ENCODE peak calls at places on chromosomes 12 and 14, in four cellular contexts. B is activated effector memory CD4-positive, alpha-beta T cell treated with anti-CD3 and anti-CD28 coated beads, Interleukin-2, amount 50 U/mL, for 16 hours; E is Calu3; R is HFF-Myc. W is an unnamed sample.

GRCh38 chr12:76922821-76923315 is 44.0 kb upstream of the CSRP2 start:
- DNase-seq in R (no peak), E (no peak), B (no peak), W (no peak)

GRCh38 chr14:105700622-105701288 is 174.4 kb downstream of the TMEM121 start:
- DNase-seq in B (no peak), E (no peak), R (no peak), W (no peak)

GRCh38 chr14:33617154-33617553 is 333.7 kb downstream of the EGLN3 start:
- DNase-seq in R (peak), B (no peak), E (no peak), W (no peak)

GRCh38 chr12:9252256-9252655 is 44.1 kb upstream of the PZP start:
- DNase-seq in R (no peak), B (no peak), E (no peak), W (no peak)

GRCh38 chr12:123889848-123890535 is 82.6 kb downstream of the CCDC92 start:
- DNase-seq in B (no peak), E (no peak), R (no peak), W (no peak)

GRCh38 chr12:105402366-105402765 is 71.9 kb downstream of the C12orf75 start:
- DNase-seq in B (no peak), E (no peak), R (no peak), W (no peak)

GRCh38 chr12:52569726-52570125 is 3.9 kb downstream of the KRT74 start:
- DNase-seq in E (no peak), R (no peak), B (no peak), W (no peak)

GRCh38 chr14:91311284-91311662 is 66.8 kb upstream of the GPR68 start:
- DNase-seq in R (no peak), B (peak), E (no peak), W (no peak)

GRCh38 chr12:12881495-12881894 is 9.9 kb upstream of the GPRC5A start:
- DNase-seq in E (peak), B (no peak), R (no peak), W (no peak)

GRCh38 chr12:126676426-126676825 is 1590.5 kb upstream of the TMEM132C start:
- DNase-seq in B (no peak), R (no peak), E (no peak), W (no peak)